ENCODE peak calls at places on chromosomes 13 and 19, in eight cellular contexts. One of them, this sample, is unnamed.

GRCh38 chr19:8577247-8577646 is at the start of gene MYO1F:
- DNase-seq in NCI-H460: no peak
- DNase-seq in aorta: peak; percentile 86
- DNase-seq in NCI-H82: no peak
- DNase-seq in GM12891: no peak
- DNase-seq in stromal cell of bone marrow: no peak
- DNase-seq in HAP-1: no peak
- DNase-seq in LoVo: no peak
- DNase-seq in this sample: no peak

GRCh38 chr13:45564108-45564507 is 51.4 kb downstream of the ERICH6B start:
- DNase-seq in stromal cell of bone marrow: peak; percentile 71
- DNase-seq in aorta: no peak
- DNase-seq in NCI-H460: no peak
- DNase-seq in GM12891: no peak
- DNase-seq in HAP-1: no peak
- DNase-seq in NCI-H82: peak; percentile 86
- DNase-seq in LoVo: no peak
- DNase-seq in this sample: peak; percentile 21

GRCh38 chr13:36814465-36814864 is 4.6 kb upstream of the RFXAP start:
- DNase-seq in stromal cell of bone marrow: no peak
- DNase-seq in NCI-H82: peak; percentile 52
- DNase-seq in LoVo: no peak
- DNase-seq in NCI-H460: no peak
- DNase-seq in aorta: no peak
- DNase-seq in GM12891: no peak
- DNase-seq in HAP-1: no peak
- DNase-seq in this sample: no peak

GRCh38 chr19:39197808-39198207 is 1.0 kb downstream of the NCCRP1 start:
- DNase-seq in aorta: no peak
- DNase-seq in stromal cell of bone marrow: no peak
- DNase-seq in LoVo: no peak
- DNase-seq in NCI-H82: no peak
- DNase-seq in HAP-1: no peak
- DNase-seq in NCI-H460: no peak
- DNase-seq in GM12891: no peak
- DNase-seq in this sample: no peak

GRCh38 chr19:3852614-3853254 is 16.1 kb downstream of the ZFR2 start:
- DNase-seq in HAP-1: no peak
- DNase-seq in NCI-H460: peak; percentile 56
- DNase-seq in stromal cell of bone marrow: peak; percentile 39
- DNase-seq in GM12891: no peak
- DNase-seq in LoVo: peak; percentile 70
- DNase-seq in aorta: no peak
- DNase-seq in NCI-H82: peak; percentile 14
- DNase-seq in this sample: peak; percentile 74

GRCh38 chr13:111006508-111007031 is 91.7 kb upstream of the ANKRD10 start:
- DNase-seq in NCI-H82: no peak
- DNase-seq in LoVo: no peak
- DNase-seq in aorta: peak; percentile 93
- DNase-seq in NCI-H460: no peak
- DNase-seq in HAP-1: no peak
- DNase-seq in stromal cell of bone marrow: peak; percentile 94
- DNase-seq in GM12891: no peak
- DNase-seq in this sample: peak; percentile 61

GRCh38 chr13:55948175-55948574 is 1192.5 kb upstream of the PRR20A start:
- DNase-seq in aorta: no peak
- DNase-seq in NCI-H82: no peak
- DNase-seq in NCI-H460: no peak
- DNase-seq in LoVo: no peak
- DNase-seq in stromal cell of bone marrow: no peak
- DNase-seq in GM12891: no peak
- DNase-seq in HAP-1: no peak
- DNase-seq in this sample: no peak

GRCh38 chr13:75864718-75865117 is 228.6 kb downstream of the LMO7 start:
- DNase-seq in stromal cell of bone marrow: peak; percentile 27
- DNase-seq in GM12891: no peak
- DNase-seq in LoVo: no peak
- DNase-seq in HAP-1: no peak
- DNase-seq in aorta: no peak
- DNase-seq in NCI-H82: no peak
- DNase-seq in NCI-H460: no peak
- DNase-seq in this sample: no peak

GRCh38 chr19:2294377-2295335 is 12.7 kb upstream of the PEAK3 start:
- DNase-seq in stromal cell of bone marrow: peak; percentile 62
- DNase-seq in NCI-H460: no peak
- DNase-seq in aorta: peak; percentile 54
- DNase-seq in LoVo: no peak
- DNase-seq in GM12891: no peak
- DNase-seq in HAP-1: no peak
- DNase-seq in NCI-H82: peak; percentile 68
- DNase-seq in this sample: no peak

GRCh38 chr19:47093254-47093653 is 20.3 kb downstream of the ZC3H4 start:
- DNase-seq in GM12891: no peak
- DNase-seq in stromal cell of bone marrow: no peak
- DNase-seq in NCI-H460: no peak
- DNase-seq in HAP-1: no peak
- DNase-seq in LoVo: no peak
- DNase-seq in aorta: no peak
- DNase-seq in NCI-H82: no peak
- DNase-seq in this sample: no peak

GRCh38 chr13:97388385-97388784 is 45.6 kb upstream of the RAP2A start:
- DNase-seq in NCI-H460: no peak
- DNase-seq in stromal cell of bone marrow: no peak
- DNase-seq in NCI-H82: no peak
- DNase-seq in LoVo: no peak
- DNase-seq in GM12891: no peak
- DNase-seq in HAP-1: no peak
- DNase-seq in aorta: no peak
- DNase-seq in this sample: no peak

GRCh38 chr13:94177041-94177440 is 302.4 kb downstream of the DCT start:
- DNase-seq in stromal cell of bone marrow: no peak
- DNase-seq in LoVo: no peak
- DNase-seq in NCI-H460: no peak
- DNase-seq in NCI-H82: no peak
- DNase-seq in GM12891: no peak
- DNase-seq in aorta: no peak
- DNase-seq in HAP-1: no peak
- DNase-seq in this sample: no peak

GRCh38 chr19:54837542-54837941 is 12.7 kb upstream of the KIR3DL2 start:
- DNase-seq in NCI-H82: no peak
- DNase-seq in aorta: no peak
- DNase-seq in stromal cell of bone marrow: no peak
- DNase-seq in LoVo: no peak
- DNase-seq in NCI-H460: no peak
- DNase-seq in GM12891: no peak
- DNase-seq in HAP-1: no peak
- DNase-seq in this sample: no peak

GRCh38 chr19:56951672-56952071 is 111.1 kb upstream of the PEG3 start:
- DNase-seq in stromal cell of bone marrow: no peak
- DNase-seq in aorta: no peak
- DNase-seq in NCI-H460: no peak
- DNase-seq in LoVo: no peak
- DNase-seq in GM12891: no peak
- DNase-seq in NCI-H82: no peak
- DNase-seq in HAP-1: no peak
- DNase-seq in this sample: no peak

GRCh38 chr19:47107201-47107952 is 6.2 kb downstream of the ZC3H4 start:
- DNase-seq in aorta: no peak
- DNase-seq in NCI-H82: no peak
- DNase-seq in GM12891: no peak
- DNase-seq in LoVo: peak; percentile 76
- DNase-seq in HAP-1: no peak
- DNase-seq in stromal cell of bone marrow: no peak
- DNase-seq in NCI-H460: peak; percentile 72
- DNase-seq in this sample: no peak

GRCh38 chr19:38062959-38063786 is 156.2 kb downstream of the SIPA1L3 start:
- DNase-seq in NCI-H460: no peak
- DNase-seq in GM12891: no peak
- DNase-seq in stromal cell of bone marrow: no peak
- DNase-seq in aorta: no peak
- DNase-seq in NCI-H82: peak; percentile 99
- DNase-seq in LoVo: no peak
- DNase-seq in HAP-1: no peak
- DNase-seq in this sample: no peak

GRCh38 chr19:40662925-40663711 is 27.3 kb downstream of the NUMBL start:
- DNase-seq in aorta: peak; percentile 93
- DNase-seq in NCI-H82: peak; percentile 93
- DNase-seq in LoVo: peak; percentile 83
- DNase-seq in HAP-1: peak; percentile 76
- DNase-seq in GM12891: peak; percentile 95
- DNase-seq in NCI-H460: peak; percentile 59
- DNase-seq in stromal cell of bone marrow: peak; percentile 63
- DNase-seq in this sample: peak; percentile 87

GRCh38 chr19:41957838-41958366 is 1.2 kb downstream of the RABAC1 start:
- DNase-seq in NCI-H460: peak; percentile 79
- DNase-seq in stromal cell of bone marrow: peak; percentile 70
- DNase-seq in HAP-1: peak; percentile 86
- DNase-seq in aorta: peak; percentile 63
- DNase-seq in NCI-H82: peak; percentile 92
- DNase-seq in GM12891: peak; percentile 82
- DNase-seq in LoVo: peak; percentile 89
- DNase-seq in this sample: peak; percentile 95

GRCh38 chr13:59730026-59730425 is 433.7 kb downstream of the DIAPH3 start:
- DNase-seq in NCI-H82: no peak
- DNase-seq in LoVo: no peak
- DNase-seq in HAP-1: no peak
- DNase-seq in stromal cell of bone marrow: no peak
- DNase-seq in GM12891: no peak
- DNase-seq in aorta: no peak
- DNase-seq in NCI-H460: no peak
- DNase-seq in this sample: no peak

GRCh38 chr19:48606463-48607358 is at the start of gene SPACA4:
- DNase-seq in stromal cell of bone marrow: no peak
- DNase-seq in LoVo: no peak
- DNase-seq in GM12891: no peak
- DNase-seq in HAP-1: no peak
- DNase-seq in NCI-H82: no peak
- DNase-seq in NCI-H460: no peak
- DNase-seq in aorta: no peak
- DNase-seq in this sample: no peak

GRCh38 chr13:101875717-101876393 is 423.4 kb downstream of the ITGBL1 start:
- DNase-seq in GM12891: no peak
- DNase-seq in HAP-1: peak; percentile 5
- DNase-seq in NCI-H82: peak; percentile 11
- DNase-seq in NCI-H460: peak; percentile 70
- DNase-seq in aorta: no peak
- DNase-seq in LoVo: no peak
- DNase-seq in stromal cell of bone marrow: peak; percentile 25
- DNase-seq in this sample: peak; percentile 36

GRCh38 chr13:33207616-33207964 is 78.0 kb downstream of the STARD13 start:
- DNase-seq in HAP-1: no peak
- DNase-seq in NCI-H82: peak; percentile 93
- DNase-seq in stromal cell of bone marrow: peak; percentile 55
- DNase-seq in NCI-H460: no peak
- DNase-seq in GM12891: no peak
- DNase-seq in aorta: no peak
- DNase-seq in LoVo: no peak
- DNase-seq in this sample: no peak

GRCh38 chr19:48443262-48443661 is 2.5 kb upstream of the GRWD1 start:
- DNase-seq in HAP-1: no peak
- DNase-seq in NCI-H460: no peak
- DNase-seq in GM12891: no peak
- DNase-seq in aorta: no peak
- DNase-seq in LoVo: no peak
- DNase-seq in NCI-H82: no peak
- DNase-seq in stromal cell of bone marrow: no peak
- DNase-seq in this sample: no peak